ENCODE peak calls at places on chromosome 21, in nine cellular contexts. G is cardiac fibroblast, Y is fibroblast of pulmonary artery, B is mammary epithelial cell, T is tibial nerve, A is AG09309, R is suprapubic skin, J is fibroblast of lung, F is adrenal gland. X is an unnamed sample.

GRCh38 chr21:44303490-44303981 is 3.7 kb downstream of the PFKL start:
- DNase-seq in G (no peak), Y (no peak), B (no peak), T (no peak), A (no peak), R (no peak), J (no peak), F (no peak), X (no peak)

GRCh38 chr21:21230672-21231071 is 232.5 kb downstream of the NCAM2 start:
- DNase-seq in G (peak), Y (peak), B (no peak), T (no peak), A (no peak), R (no peak), J (peak), F (no peak), X (peak)

GRCh38 chr21:29423521-29423920 is 124.8 kb downstream of the BACH1 start:
- DNase-seq in G (no peak), Y (no peak), B (no peak), T (no peak), A (no peak), R (no peak), J (no peak), F (no peak), X (no peak)

GRCh38 chr21:39676054-39676771 is 63.5 kb downstream of the B3GALT5 start:
- DNase-seq in G (no peak), Y (peak), B (peak), T (no peak), A (no peak), R (no peak), J (no peak), F (no peak), X (peak)

GRCh38 chr21:35925497-35925896 is 134.8 kb downstream of the SETD4 start:
- DNase-seq in G (peak), Y (peak), B (peak), T (no peak), A (no peak), R (no peak), J (peak), F (peak), X (peak)

GRCh38 chr21:32101206-32101763 is 177.6 kb downstream of the MIS18A start:
- DNase-seq in G (no peak), Y (no peak), B (no peak), T (no peak), A (no peak), R (no peak), J (no peak), F (no peak), X (no peak)

GRCh38 chr21:43811262-43812105 is 22.1 kb downstream of the RRP1 start:
- DNase-seq in G (no peak), Y (no peak), B (no peak), T (no peak), A (no peak), R (no peak), J (no peak), F (no peak), X (no peak)

GRCh38 chr21:39885119-39885848 is 18.0 kb downstream of the PCP4 start:
- DNase-seq in G (no peak), Y (no peak), B (no peak), T (no peak), A (no peak), R (no peak), J (no peak), F (peak), X (peak)

GRCh38 chr21:43812957-43813730 is 23.8 kb downstream of the RRP1 start:
- DNase-seq in G (no peak), Y (no peak), B (no peak), T (no peak), A (no peak), R (no peak), J (no peak), F (no peak), X (no peak)

GRCh38 chr21:44415073-44416025 is 40.0 kb upstream of the LRRC3 start:
- DNase-seq in G (no peak), Y (no peak), B (no peak), T (no peak), A (no peak), R (peak), J (no peak), F (no peak), X (no peak)

GRCh38 chr21:36241717-36242116 is 78.3 kb upstream of the MORC3 start:
- DNase-seq in G (no peak), Y (no peak), B (no peak), T (no peak), A (no peak), R (no peak), J (no peak), F (no peak), X (no peak)

GRCh38 chr21:31235671-31236450 is 108.2 kb downstream of the TIAM1 start:
- DNase-seq in G (peak), Y (peak), B (peak), T (no peak), A (no peak), R (no peak), J (no peak), F (no peak), X (peak)

GRCh38 chr21:17482928-17483327 is 29.9 kb upstream of the CXADR start:
- DNase-seq in G (no peak), Y (no peak), B (no peak), T (no peak), A (no peak), R (no peak), J (no peak), F (no peak), X (no peak)

GRCh38 chr21:43748622-43749021 is 27.5 kb downstream of the CSTB start:
- DNase-seq in G (no peak), Y (no peak), B (no peak), T (no peak), A (no peak), R (no peak), J (no peak), F (no peak), X (no peak)

GRCh38 chr21:8991088-8991907 is 1530.1 kb upstream of the TPTE start:
- DNase-seq in G (no peak), Y (no peak), B (no peak), T (no peak), A (no peak), R (no peak), J (no peak), F (no peak), X (no peak)

GRCh38 chr21:25506887-25507286 is 100.4 kb downstream of the MRPL39 start:
- DNase-seq in G (peak), Y (peak), B (no peak), T (no peak), A (no peak), R (no peak), J (peak), F (no peak), X (peak)

GRCh38 chr21:26148834-26149354 is 21.7 kb downstream of the APP start:
- DNase-seq in G (peak), Y (peak), B (peak), T (no peak), A (no peak), R (no peak), J (peak), F (no peak), X (peak)

GRCh38 chr21:43193651-43194302 is 25.0 kb downstream of the CRYAA start:
- DNase-seq in G (peak), Y (peak), B (peak), T (peak), A (peak), R (peak), J (peak), F (peak), X (peak)

GRCh38 chr21:29238052-29238966 is 60.4 kb upstream of the BACH1 start:
- DNase-seq in G (peak), Y (peak), B (no peak), T (no peak), A (no peak), R (no peak), J (peak), F (no peak), X (no peak)

GRCh38 chr21:26982767-26983166 is 15.9 kb upstream of the ADAMTS5 start:
- DNase-seq in G (peak), Y (no peak), B (peak), T (no peak), A (no peak), R (no peak), J (peak), F (peak), X (peak)

GRCh38 chr21:38811257-38811656 is 5.5 kb downstream of the ETS2 start:
- DNase-seq in G (peak), Y (peak), B (peak), T (no peak), A (peak), R (no peak), J (peak), F (no peak), X (peak)

GRCh38 chr21:44337941-44338895 is 972 bp downstream of the CFAP410 start:
- DNase-seq in G (peak), Y (peak), B (peak), T (peak), A (no peak), R (no peak), J (peak), F (peak), X (peak)

GRCh38 chr21:29258626-29259335 is 39.9 kb upstream of the BACH1 start:
- DNase-seq in G (peak), Y (peak), B (peak), T (no peak), A (peak), R (no peak), J (peak), F (peak), X (peak)

GRCh38 chr21:29092102-29092959 is 18.9 kb upstream of the CCT8 start:
- DNase-seq in G (peak), Y (peak), B (peak), T (no peak), A (no peak), R (no peak), J (peak), F (peak), X (peak)

GRCh38 chr21:34107606-34108005 is 34.2 kb downstream of the MRPS6 start:
- DNase-seq in G (no peak), Y (no peak), B (no peak), T (no peak), A (no peak), R (no peak), J (no peak), F (no peak), X (no peak)

GRCh38 chr21:34112316-34113033 is 39.1 kb downstream of the MRPS6 start:
- DNase-seq in G (no peak), Y (no peak), B (peak), T (no peak), A (no peak), R (no peak), J (no peak), F (no peak), X (no peak)

GRCh38 chr21:34105947-34106541 is 32.7 kb downstream of the MRPS6 start:
- DNase-seq in G (no peak), Y (no peak), B (no peak), T (no peak), A (no peak), R (no peak), J (no peak), F (no peak), X (no peak)

GRCh38 chr21:34110594-34111202 is 37.3 kb downstream of the MRPS6 start:
- DNase-seq in G (no peak), Y (no peak), B (no peak), T (no peak), A (no peak), R (no peak), J (no peak), F (no peak), X (no peak)

DNA sequence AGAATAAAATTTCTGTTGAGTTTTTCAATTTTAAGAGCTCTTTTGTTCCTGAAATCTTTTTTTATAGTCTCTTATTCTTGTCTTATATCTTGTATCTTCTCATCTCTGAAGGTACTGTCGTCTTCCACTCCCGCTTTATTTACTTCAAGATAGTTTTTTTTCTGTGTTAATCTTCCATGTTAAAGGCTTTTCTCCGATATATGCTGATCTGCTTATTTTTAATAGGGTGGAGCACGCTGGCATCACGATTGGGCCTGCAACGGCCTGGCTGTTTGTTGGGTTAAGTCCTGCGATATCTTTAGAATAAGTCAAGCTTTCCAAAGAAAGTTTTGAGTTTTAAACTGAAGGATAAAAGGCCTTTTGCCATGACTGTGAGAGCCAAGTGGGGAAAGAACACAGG is 35.7 kb downstream of the MRPS6 start:
- DNase-seq in G (no peak), Y (no peak), B (no peak), T (no peak), A (no peak), R (no peak), J (no peak), F (no peak), X (no peak)
- H3K4me3 ChIP-seq in G (no peak), Y (no peak), B (no peak), T (no peak), A (no peak), R (no peak), J (no peak), F (no peak), X (no peak)

GRCh38 chr21:42094811-42095210 is 23.7 kb downstream of the UMODL1 start:
- DNase-seq in G (no peak), Y (no peak), B (no peak), T (no peak), A (no peak), R (no peak), J (no peak), F (no peak), X (no peak)
- TF ChIP-seq CTCF in G (peak), Y (no peak), B (no peak), T (no peak), A (peak), R (no peak), J (peak), F (no peak), X (no peak)

GRCh38 chr21:41398251-41398650 is 27.8 kb upstream of the MX1 start:
- DNase-seq in G (no peak), Y (no peak), B (no peak), T (no peak), A (no peak), R (no peak), J (no peak), F (no peak), X (no peak)

GRCh38 chr21:41398831-41399230 is 27.2 kb upstream of the MX1 start:
- DNase-seq in G (no peak), Y (no peak), B (no peak), T (no peak), A (no peak), R (peak), J (no peak), F (no peak), X (no peak)

GRCh38 chr21:41397416-41397815 is 28.6 kb upstream of the MX1 start:
- DNase-seq in G (no peak), Y (no peak), B (no peak), T (no peak), A (no peak), R (peak), J (no peak), F (no peak), X (no peak)

GRCh38 chr21:41393876-41394465 is 32.1 kb upstream of the MX1 start:
- DNase-seq in G (no peak), Y (no peak), B (no peak), T (no peak), A (no peak), R (peak), J (no peak), F (no peak), X (no peak)

GRCh38 chr21:41396452-41397107 is 29.5 kb upstream of the MX1 start:
- DNase-seq in G (no peak), Y (peak), B (peak), T (no peak), A (no peak), R (no peak), J (no peak), F (peak), X (no peak)
- H3K4me3 ChIP-seq in G (no peak), Y (no peak), B (no peak), T (no peak), A (no peak), R (no peak), J (no peak), F (no peak), X (no peak)

GRCh38 chr21:34511154-34511553 is 856 bp downstream of the KCNE1 start:
- DNase-seq in G (peak), Y (no peak), B (peak), T (no peak), A (no peak), R (no peak), J (peak), F (no peak), X (no peak)

GRCh38 chr21:34510148-34511142 is 1.6 kb downstream of the KCNE1 start:
- DNase-seq in G (peak), Y (peak), B (peak), T (peak), A (no peak), R (no peak), J (peak), F (peak), X (peak)

GRCh38 chr21:34511787-34512451 is at the start of gene KCNE1:
- DNase-seq in G (peak), Y (peak), B (no peak), T (peak), A (no peak), R (no peak), J (peak), F (peak), X (no peak)

GRCh38 chr21:34513109-34513675 is 1.2 kb upstream of the KCNE1 start:
- DNase-seq in G (peak), Y (peak), B (no peak), T (no peak), A (no peak), R (no peak), J (peak), F (no peak), X (no peak)

GRCh38 chr21:34509151-34509550 is 2.9 kb downstream of the KCNE1 start:
- DNase-seq in G (no peak), Y (no peak), B (no peak), T (no peak), A (no peak), R (no peak), J (no peak), F (no peak), X (no peak)
- TF ChIP-seq CTCF in G (peak), Y (peak), B (peak), T (no peak), A (peak), R (no peak), J (peak), F (no peak), X (peak)

GRCh38 chr21:15004721-15005370 is 60.0 kb downstream of the NRIP1 start:
- DNase-seq in G (peak), Y (no peak), B (no peak), T (no peak), A (no peak), R (no peak), J (no peak), F (no peak), X (no peak)
- H3K4me3 ChIP-seq in G (peak), Y (no peak), B (no peak), T (no peak), A (no peak), R (no peak), J (no peak), F (no peak), X (no peak)

GRCh38 chr21:24032709-24033232 is 1574.5 kb downstream of the MRPL39 start:
- DNase-seq in G (no peak), Y (no peak), B (no peak), T (no peak), A (no peak), R (no peak), J (no peak), F (no peak), X (no peak)
- TF ChIP-seq CTCF in G (no peak), Y (no peak), B (no peak), T (no peak), A (no peak), R (no peak), J (no peak), F (no peak), X (no peak)

DNA sequence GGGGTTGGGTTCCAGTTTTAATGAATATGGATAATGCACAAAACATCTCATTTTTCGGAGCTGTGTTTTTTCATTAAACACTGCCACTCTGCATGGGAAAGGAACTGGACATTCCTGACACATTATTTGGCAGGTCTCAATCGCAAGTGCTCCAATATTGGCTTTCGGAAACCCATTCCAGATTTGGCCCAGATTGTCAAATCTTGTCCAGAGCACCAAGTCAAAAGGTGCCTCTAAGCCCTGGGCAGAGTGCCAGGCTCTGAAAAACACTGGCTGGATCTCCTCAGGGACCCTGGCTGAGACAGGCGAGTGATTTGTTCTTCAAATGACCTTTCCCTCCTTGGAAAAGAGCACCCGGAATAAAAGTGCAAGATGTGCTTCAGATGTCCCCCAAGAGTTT is 68.4 kb upstream of the MRPS6 start:
- DNase-seq in G (no peak), Y (no peak), B (no peak), T (no peak), A (no peak), R (no peak), J (peak), F (peak), X (no peak)
- H3K4me3 ChIP-seq in G (no peak), Y (no peak), B (no peak), T (no peak), A (no peak), R (no peak), J (no peak), F (no peak), X (no peak)

GRCh38 chr21:15063821-15064575 is 802 bp downstream of the NRIP1 start:
- DNase-seq in G (peak), Y (peak), B (peak), T (peak), A (no peak), R (peak), J (peak), F (peak), X (peak)

GRCh38 chr21:15063081-15063820 is 1.5 kb downstream of the NRIP1 start:
- DNase-seq in G (peak), Y (peak), B (peak), T (no peak), A (no peak), R (no peak), J (no peak), F (peak), X (peak)

GRCh38 chr21:15061747-15062146 is 3.1 kb downstream of the NRIP1 start:
- DNase-seq in G (no peak), Y (no peak), B (no peak), T (no peak), A (no peak), R (no peak), J (no peak), F (no peak), X (no peak)

GRCh38 chr21:15061284-15061683 is 3.5 kb downstream of the NRIP1 start:
- DNase-seq in G (no peak), Y (no peak), B (no peak), T (no peak), A (no peak), R (no peak), J (no peak), F (no peak), X (no peak)

GRCh38 chr21:15062566-15062965 is 2.2 kb downstream of the NRIP1 start:
- DNase-seq in G (peak), Y (peak), B (no peak), T (no peak), A (no peak), R (no peak), J (peak), F (no peak), X (peak)
- TF ChIP-seq CTCF in G (no peak), Y (peak), B (peak), T (no peak), A (no peak), R (no peak), J (no peak), F (no peak), X (peak)

DNA sequence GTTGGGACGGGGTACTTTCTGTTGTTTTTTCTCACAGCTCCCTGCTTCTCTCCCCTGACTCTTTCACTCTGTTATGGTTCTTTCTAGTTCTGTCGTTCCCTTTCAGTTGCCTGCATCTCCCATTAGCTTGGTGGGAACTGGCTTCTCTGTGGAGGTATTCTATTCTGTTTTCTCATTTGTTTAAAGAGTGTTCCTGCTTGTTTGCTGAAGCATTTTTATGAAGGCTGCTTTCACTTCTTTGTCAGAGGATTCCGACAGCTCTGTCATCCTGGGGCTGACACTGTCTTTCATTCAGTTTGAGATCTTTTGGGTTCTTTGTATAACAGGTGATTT is 96.0 kb upstream of the COL6A1 start:
- DNase-seq in G (no peak), Y (no peak), B (no peak), T (no peak), A (no peak), R (no peak), J (no peak), F (no peak), X (no peak)
- H3K4me3 ChIP-seq in G (no peak), Y (no peak), B (no peak), T (no peak), A (no peak), R (no peak), J (no peak), F (no peak), X (no peak)